ENCODE peak calls at places on chromosomes 5 and 9, in four cellular contexts. K, B, Y and X are unnamed samples.
A peak's percentile ranks its signal among the peaks of the same experiment; 100 is the strongest.

GRCh38 chr9:31144614-31145013 is 1239.8 kb upstream of the ACO1 start:
- DNase-seq in K (no peak), B (no peak), Y (no peak), X (no peak)

GRCh38 chr5:79229357-79230174 is 6.4 kb upstream of the JMY start:
- DNase-seq in K (no peak), B (no peak), Y (no peak), X (peak; percentile 67)

GRCh38 chr5:95794070-95794516 is 28.4 kb downstream of the GLRX start:
- DNase-seq in K (no peak), B (no peak), Y (no peak), X (no peak)

GRCh38 chr9:31334837-31335528 is 1049.5 kb upstream of the ACO1 start:
- DNase-seq in K (no peak), B (no peak), Y (no peak), X (no peak)

GRCh38 chr5:148179234-148179824 is 11.0 kb downstream of the SPINK14 start:
- DNase-seq in K (no peak), B (peak; percentile 19), Y (no peak), X (no peak)

GRCh38 chr9:132673355-132673754 is 3.1 kb downstream of the GTF3C4 start:
- DNase-seq in K (no peak), B (no peak), Y (no peak), X (no peak)

GRCh38 chr5:55540525-55540924 is 5.8 kb upstream of the PLPP1 start:
- DNase-seq in K (no peak), B (no peak), Y (no peak), X (no peak)

GRCh38 chr9:78047106-78047505 is 15.5 kb upstream of the GNAQ start:
- DNase-seq in K (no peak), B (no peak), Y (no peak), X (no peak)

GRCh38 chr9:4741365-4742031 is 496 bp upstream of the AK3 start:
- DNase-seq in K (peak; percentile 52), B (peak; percentile 57), Y (peak; percentile 41), X (peak; percentile 17)

GRCh38 chr9:1442105-1442504 is 391.9 kb downstream of the DMRT2 start:
- DNase-seq in K (no peak), B (no peak), Y (no peak), X (no peak)

GRCh38 chr9:137372693-137373610 is 50.0 kb downstream of the EXD3 start:
- DNase-seq in K (no peak), B (no peak), Y (no peak), X (no peak)

GRCh38 chr5:138466900-138467710 is 1.8 kb downstream of the EGR1 start:
- DNase-seq in K (peak; percentile 64), B (peak; percentile 55), Y (no peak), X (no peak)

GRCh38 chr5:55102345-55102744 is at the start of gene GZMA:
- DNase-seq in K (no peak), B (no peak), Y (no peak), X (peak; percentile 16)

GRCh38 chr9:127561491-127562270 is 50.4 kb upstream of the STXBP1 start:
- DNase-seq in K (peak; percentile 80), B (peak; percentile 78), Y (peak; percentile 91), X (no peak)

GRCh38 chr5:125002727-125003598 is 256.5 kb upstream of the ZNF608 start:
- DNase-seq in K (no peak), B (no peak), Y (no peak), X (no peak)

GRCh38 chr5:113807384-113808053 is 294.0 kb downstream of the YTHDC2 start:
- DNase-seq in K (no peak), B (no peak), Y (peak; percentile 59), X (no peak)

GRCh38 chr5:16815432-16815831 is 120.7 kb downstream of the MYO10 start:
- DNase-seq in K (peak; percentile 43), B (no peak), Y (no peak), X (no peak)

GRCh38 chr5:140828402-140828737 is 610 bp downstream of the PCDHA6 start:
- DNase-seq in K (no peak), B (no peak), Y (no peak), X (no peak)

GRCh38 chr9:95297760-95298159 is 19.7 kb downstream of the FANCC start:
- DNase-seq in K (no peak), B (no peak), Y (no peak), X (no peak)

GRCh38 chr9:74777136-74777879 is 110.4 kb downstream of the TRPM6 start:
- DNase-seq in K (peak; percentile 57), B (peak; percentile 57), Y (peak; percentile 53), X (peak; percentile 51)

GRCh38 chr5:135995979-135996378 is 32.8 kb upstream of the TGFBI start:
- DNase-seq in K (no peak), B (no peak), Y (no peak), X (no peak)

GRCh38 chr5:170348069-170348702 is 41.0 kb downstream of the KCNMB1 start:
- DNase-seq in K (no peak), B (no peak), Y (no peak), X (no peak)

GRCh38 chr5:33921005-33921404 is 15.2 kb upstream of the RXFP3 start:
- DNase-seq in K (no peak), B (no peak), Y (no peak), X (no peak)

GRCh38 chr5:159883522-159883950 is 32.7 kb upstream of the ADRA1B start:
- DNase-seq in K (no peak), B (no peak), Y (no peak), X (no peak)